ENCODE peak calls at places on chromosomes 4 and X, in seven cellular contexts. E, J, T, C, P, K and S are unnamed samples.

GRCh38 chrX:15903186-15903681 is 48.6 kb upstream of the AP1S2 start:
- DNase-seq in P (no peak), E (no peak), J (no peak), C (no peak), K (no peak), T (peak), S (no peak)

GRCh38 chr4:121900132-121900983 is 30.1 kb upstream of the BBS7 start:
- DNase-seq in E (peak), P (peak), T (peak), C (no peak), J (peak), K (peak), S (peak)

GRCh38 chrX:136814847-136815634 is 34.3 kb upstream of the ARHGEF6 start:
- DNase-seq in E (no peak), J (no peak), P (no peak), C (no peak), K (no peak), T (no peak), S (no peak)

GRCh38 chrX:40644175-40644574 is 3.2 kb downstream of the CXorf38 start:
- DNase-seq in K (no peak), J (no peak), C (no peak), T (no peak), P (no peak), E (no peak), S (no peak)

GRCh38 chrX:108264376-108264775 is 172.8 kb downstream of the ATG4A start:
- DNase-seq in E (no peak), T (no peak), P (peak), K (no peak), C (no peak), J (no peak), S (no peak)

GRCh38 chr4:84800256-84800655 is 166.2 kb downstream of the WDFY3 start:
- DNase-seq in P (no peak), E (no peak), T (no peak), J (no peak), K (no peak), C (no peak), S (no peak)

GRCh38 chr4:82638479-82638878 is 76.7 kb upstream of the TMEM150C start:
- DNase-seq in J (no peak), T (peak), P (no peak), E (no peak), C (no peak), K (peak), S (no peak)

GRCh38 chr4:109162759-109163158 is 139.7 kb downstream of the COL25A1 start:
- DNase-seq in E (no peak), K (no peak), J (no peak), T (no peak), P (no peak), C (no peak), S (no peak)

GRCh38 chr4:18815081-18815778 is 793.7 kb upstream of the LCORL start:
- DNase-seq in C (no peak), T (no peak), J (no peak), E (no peak), K (no peak), P (peak), S (no peak)

GRCh38 chrX:47380268-47380667 is 9.9 kb downstream of the ZNF157 start:
- DNase-seq in E (peak), T (peak), P (no peak), J (no peak), C (peak), K (no peak), S (no peak)

GRCh38 chr4:101597204-101597603 is 193.3 kb upstream of the BANK1 start:
- DNase-seq in P (peak), K (peak), J (no peak), C (no peak), T (peak), E (no peak), S (peak)

GRCh38 chrX:153190384-153190783 is 11.3 kb downstream of the MAGEA1 start:
- DNase-seq in C (no peak), J (no peak), P (peak), T (no peak), E (no peak), K (no peak), S (no peak)

GRCh38 chrX:45803383-45803921 is 602.8 kb upstream of the DIPK2B start:
- DNase-seq in T (peak), E (peak), P (no peak), K (no peak), C (no peak), J (no peak), S (no peak)

GRCh38 chr4:3340038-3340702 is 47.3 kb downstream of the RGS12 start:
- DNase-seq in C (peak), J (no peak), T (no peak), E (no peak), P (no peak), K (no peak), S (no peak)

GRCh38 chr4:3387943-3388348 is 53.8 kb upstream of the HGFAC start:
- DNase-seq in E (no peak), J (no peak), T (peak), K (peak), P (no peak), C (peak), S (no peak)

GRCh38 chr4:6873792-6874461 is 35.7 kb upstream of the TBC1D14 start:
- DNase-seq in J (peak), C (peak), P (peak), T (peak), E (peak), K (peak), S (peak)

GRCh38 chr4:89509708-89510269 is 202.2 kb upstream of the GPRIN3 start:
- DNase-seq in C (no peak), P (no peak), J (no peak), K (no peak), E (no peak), T (peak), S (no peak)

GRCh38 chrX:18871161-18871880 is 112.6 kb downstream of the PHKA2 start:
- DNase-seq in P (no peak), J (no peak), K (no peak), E (no peak), C (no peak), T (no peak), S (no peak)

GRCh38 chrX:87475793-87476192 is 41.8 kb upstream of the KLHL4 start:
- DNase-seq in T (no peak), J (no peak), K (no peak), P (no peak), E (no peak), C (no peak), S (no peak)

GRCh38 chr4:71685975-71686374 is 97.9 kb downstream of the GC start:
- DNase-seq in E (no peak), P (no peak), C (no peak), J (no peak), T (no peak), K (no peak), S (no peak)